ENCODE peak calls at places on chromosomes 16 and 17, in four cellular contexts. P, S, L and G are unnamed samples. For H3K4me1, the result is how much of the 10 kb centered on the place peaks cover.

GRCh38 chr17:81578038-81578441 is 25.9 kb upstream of the FAAP100 start:
- DNase-seq in P (peak), S (no peak), L (no peak), G (peak)

GRCh38 chr16:19419691-19420060 is 2.0 kb downstream of the TMC5 start:
- DNase-seq in P (no peak), S (no peak), L (no peak), G (peak)

GRCh38 chr16:49468611-49469322 is 95.2 kb downstream of the C16orf78 start:
- DNase-seq in P (no peak), S (no peak), L (no peak), G (no peak)

GRCh38 chr16:46929378-46930332 is 43.8 kb downstream of the DNAJA2 start:
- DNase-seq in P (peak), S (peak), L (peak), G (peak)

GRCh38 chr16:19304670-19305240 is 19.2 kb downstream of the CLEC19A start:
- DNase-seq in P (no peak), S (no peak), L (no peak), G (no peak)

GRCh38 chr17:45307290-45308015 is 9.4 kb downstream of the MAP3K14 start:
- DNase-seq in P (peak), S (no peak), L (no peak), G (peak)

GRCh38 chr17:57985675-57985974 is 2.4 kb downstream of the VEZF1 start:
- DNase-seq in P (peak), S (no peak), L (no peak), G (peak)

GRCh38 chr16:63553980-63554379 is 1517.7 kb upstream of the CDH8 start:
- DNase-seq in P (no peak), S (no peak), L (no peak), G (no peak)

GRCh38 chr16:52553322-52553721 is 6.4 kb upstream of the TOX3 start:
- DNase-seq in P (no peak), S (no peak), L (no peak), G (no peak)

GRCh38 chr17:22300731-22301352 is 608.5 kb downstream of the KCNJ18 start:
- DNase-seq in P (no peak), S (no peak), L (no peak), G (no peak)

GRCh38 chr17:67831268-67831667 is 6.0 kb downstream of the BPTF start:
- DNase-seq in P (no peak), S (no peak), L (no peak), G (no peak)

GRCh38 chr16:70437582-70438324 is 1.1 kb downstream of the ST3GAL2 start:
- DNase-seq in P (peak), S (peak), L (no peak), G (peak)

GRCh38 chr16:90037202-90037765 is 18.0 kb upstream of the DBNDD1 start:
- DNase-seq in P (no peak), S (no peak), L (no peak), G (no peak)

GRCh38 chr16:68377667-68378420 is 67.0 kb downstream of the PRMT7 start:
- DNase-seq in P (no peak), S (no peak), L (no peak), G (no peak)

GRCh38 chr17:81086789-81087551 is 52.0 kb downstream of the BAIAP2 start:
- DNase-seq in P (no peak), S (no peak), L (no peak), G (no peak)

GRCh38 chr16:10130482-10130996 is 51.7 kb downstream of the GRIN2A start:
- DNase-seq in P (peak), S (no peak), L (no peak), G (no peak)

GRCh38 chr17:50149425-50150353 is 788 bp downstream of the PPP1R9B start:
- DNase-seq in P (peak), S (peak), L (peak), G (peak)

GRCh38 chr17:47733047-47733413 is at the start of gene TBX21:
- DNase-seq in P (peak), S (peak), L (peak), G (no peak)

GRCh38 chr17:8371786-8372185 is 4.7 kb downstream of the KRABD2 start:
- DNase-seq in P (no peak), S (peak), L (no peak), G (peak)

GRCh38 chr17:9806709-9807108 is 15.2 kb downstream of the GSG1L2 start:
- DNase-seq in P (no peak), S (no peak), L (no peak), G (no peak)

GRCh38 chr17:41635121-41636097 is 11.0 kb upstream of the KRT17 start:
- DNase-seq in P (no peak), S (peak), L (no peak), G (no peak)

GRCh38 chr16:69526831-69527655 is 38.7 kb upstream of the NFAT5 start:
- DNase-seq in P (no peak), S (no peak), L (no peak), G (no peak)

GRCh38 chr16:59614466-59615240 is 880.5 kb upstream of the GOT2 start:
- DNase-seq in P (no peak), S (no peak), L (no peak), G (no peak)

GRCh38 chr16:30950516-30951073 is 1.7 kb downstream of the ORAI3 start:
- DNase-seq in P (no peak), S (no peak), L (no peak), G (no peak)

GRCh38 chr17:51540151-51540550 is 279.8 kb downstream of the UTP18 start:
- DNase-seq in P (no peak), S (no peak), L (no peak), G (no peak)

GRCh38 chr16:90001761-90002503 is 17.3 kb downstream of the DBNDD1 start:
- DNase-seq in P (no peak), S (no peak), L (no peak), G (no peak)

GRCh38 chr16:4317471-4318170 is 1.8 kb downstream of the GLIS2 start:
- DNase-seq in P (peak), S (no peak), L (no peak), G (no peak)

GRCh38 chr17:57622886-57623433 is 122.1 kb downstream of the CCDC182 start:
- DNase-seq in P (peak), S (peak), L (no peak), G (peak)

GRCh38 chr17:28937044-28937729 is 14.1 kb downstream of the PHF12 start:
- DNase-seq in P (peak), S (no peak), L (no peak), G (peak)

GRCh38 chr16:69818811-69819587 is 56.9 kb downstream of the WWP2 start:
- DNase-seq in P (no peak), S (no peak), L (no peak), G (no peak)

GRCh38 chr16:53257001-53257400 is 177.3 kb upstream of the RBL2 start:
- DNase-seq in P (peak), S (no peak), L (no peak), G (peak)

GRCh38 chr16:84061236-84061830 is 18.7 kb upstream of the SLC38A8 start:
- DNase-seq in P (no peak), S (no peak), L (no peak), G (no peak)

GRCh38 chr17:76544123-76544915 is 4.5 kb downstream of the PRCD start:
- DNase-seq in P (no peak), S (peak), L (no peak), G (no peak)

GRCh38 chr17:58187063-58187462 is 5.5 kb upstream of the EPX start:
- DNase-seq in P (no peak), S (no peak), L (no peak), G (no peak)

GRCh38 chr16:87051526-87052320 is 265.5 kb downstream of the C16orf95 start:
- DNase-seq in P (no peak), S (no peak), L (no peak), G (no peak)

GRCh38 chr17:8384801-8385335 is 1.9 kb upstream of the RPL26 start:
- DNase-seq in P (peak), S (no peak), L (no peak), G (peak)

GRCh38 chr16:17379121-17379571 is 91.6 kb downstream of the XYLT1 start:
- DNase-seq in P (peak), S (peak), L (no peak), G (peak)

GRCh38 chr16:67774457-67774853 is 31.9 kb downstream of the RANBP10 start:
- DNase-seq in P (no peak), S (no peak), L (no peak), G (no peak)

DNA sequence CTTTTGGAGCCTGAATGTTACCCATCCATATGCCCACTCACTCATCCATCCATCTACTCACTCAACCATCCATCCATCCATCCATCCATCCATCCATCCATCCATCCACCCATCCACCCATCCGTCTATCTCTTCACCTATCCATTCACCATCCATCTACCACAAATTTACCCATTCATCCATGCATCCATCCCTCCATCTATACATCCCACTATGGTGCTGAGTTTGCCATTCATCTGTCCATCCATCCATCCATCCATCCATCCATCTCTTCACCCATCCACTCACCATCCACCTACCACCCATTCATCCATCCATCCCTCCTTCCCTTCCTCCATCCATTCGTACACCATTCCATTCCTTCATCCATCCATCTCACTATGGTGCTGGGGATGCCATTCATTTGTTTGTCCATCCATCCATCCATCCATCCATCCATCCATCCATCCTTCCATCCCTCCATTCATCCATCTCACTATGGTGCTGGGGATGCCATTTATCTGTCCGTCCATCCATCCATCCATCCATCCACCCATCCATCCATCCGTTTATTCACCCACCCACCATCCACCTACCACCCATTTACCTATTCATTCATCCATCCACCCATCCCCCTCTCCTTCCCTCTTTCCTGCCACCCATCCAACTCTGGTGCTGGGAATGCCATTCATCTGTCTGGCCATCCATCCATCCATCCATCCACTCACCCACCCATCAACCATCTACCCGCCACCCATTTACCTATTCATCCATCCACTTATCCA is 39.7 kb downstream of the RGS9 start:
- DNase-seq in P (no peak), S (no peak), L (no peak), G (no peak)
- H3K4me1 ChIP-seq in P (under half), S (under half), L (half or more), G (under half)

DNA sequence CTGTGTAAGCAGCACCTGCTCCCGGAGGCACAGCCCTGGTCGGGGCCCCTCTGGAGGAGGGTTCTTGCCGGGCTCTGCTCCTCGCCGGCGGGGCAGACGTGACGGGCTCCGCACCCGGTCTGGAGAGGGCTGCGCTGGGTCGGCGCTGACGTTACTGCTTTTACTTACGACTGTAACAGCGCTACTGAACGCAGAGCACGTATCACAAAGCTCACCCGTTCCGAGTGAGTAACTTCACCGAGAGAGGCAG is 1.3 kb upstream of the RAB40C start:
- DNase-seq in P (peak), S (no peak), L (peak), G (peak)
- H3K4me1 ChIP-seq in P (half or more), S (half or more), L (under half), G (under half)

GRCh38 chr17:48840441-48840840 is 9.6 kb downstream of the CALCOCO2 start:
- DNase-seq in P (peak), S (no peak), L (no peak), G (no peak)

GRCh38 chr17:48841395-48841831 is 10.6 kb downstream of the CALCOCO2 start:
- DNase-seq in P (peak), S (peak), L (no peak), G (peak)

GRCh38 chr17:48843172-48843900 is 12.5 kb downstream of the CALCOCO2 start:
- DNase-seq in P (peak), S (no peak), L (no peak), G (peak)

DNA sequence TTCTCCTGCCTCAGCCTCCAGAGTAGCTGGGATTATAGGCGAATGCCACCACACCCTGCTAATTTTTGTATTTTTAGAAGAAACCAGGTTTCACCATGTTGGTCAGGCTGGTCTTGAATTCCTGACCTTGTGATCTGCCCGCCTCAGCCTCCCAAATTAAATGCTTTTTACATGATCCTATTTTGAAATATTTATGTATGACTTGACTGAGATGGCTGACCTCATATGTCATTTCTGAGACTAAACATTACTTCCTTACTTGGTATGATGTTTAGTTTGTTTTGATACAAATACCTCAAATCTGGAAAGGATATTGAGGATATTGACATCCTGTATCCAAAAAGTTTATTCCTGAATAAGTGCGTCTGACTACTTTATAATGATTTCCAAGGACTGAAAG is 11.9 kb downstream of the CALCOCO2 start:
- DNase-seq in P (peak), S (no peak), L (no peak), G (peak)
- H3K4me1 ChIP-seq in P (under half), S (half or more), L (under half), G (under half)

GRCh38 chr16:2966803-2967184 is 2.4 kb upstream of the PAQR4 start:
- DNase-seq in P (peak), S (no peak), L (no peak), G (no peak)
- H3K4me1 ChIP-seq in P (under half), S (half or more), L (under half), G (under half)

GRCh38 chr16:88339926-88340754 is 42.6 kb upstream of the ZNF469 start:
- DNase-seq in P (no peak), S (no peak), L (no peak), G (no peak)

GRCh38 chr16:88342491-88342890 is 40.3 kb upstream of the ZNF469 start:
- DNase-seq in P (no peak), S (no peak), L (no peak), G (no peak)

GRCh38 chr16:88338896-88339295 is 43.9 kb upstream of the ZNF469 start:
- DNase-seq in P (no peak), S (no peak), L (no peak), G (no peak)

GRCh38 chr16:88341551-88342290 is 41.0 kb upstream of the ZNF469 start:
- DNase-seq in P (no peak), S (no peak), L (no peak), G (no peak)

DNA sequence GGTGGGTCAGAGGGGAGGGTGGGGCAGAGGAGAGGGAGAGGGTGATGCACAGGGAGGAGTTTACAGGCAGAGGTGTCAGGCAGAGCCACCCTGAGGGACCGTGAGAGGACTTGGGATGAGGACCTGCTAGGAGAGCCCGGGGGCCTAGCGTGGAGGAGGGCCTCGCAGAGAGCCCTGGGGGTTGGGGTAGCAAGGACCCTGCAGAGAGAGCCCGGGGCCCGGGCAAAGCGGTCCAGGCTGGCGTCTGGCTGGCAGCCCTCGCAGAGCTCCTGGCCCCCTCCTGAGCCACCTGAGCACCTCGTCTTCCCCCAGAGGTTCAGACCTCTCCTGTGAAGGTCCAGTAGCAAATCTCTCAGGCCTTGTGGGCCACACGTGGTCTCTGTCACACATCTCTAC is 42.0 kb upstream of the ZNF469 start:
- DNase-seq in P (no peak), S (no peak), L (no peak), G (no peak)
- H3K4me1 ChIP-seq in P (under half), S (under half), L (under half), G (under half)

GRCh38 chr17:4852504-4853075 is 19.4 kb downstream of the MINK1 start:
- DNase-seq in P (peak), S (no peak), L (peak), G (peak)
- H3K4me1 ChIP-seq in P (under half), S (under half), L (under half), G (under half)